ENCODE peak calls at places on chromosomes 12 and 14, in five cellular contexts. T is endothelial cell of umbilical vein, W is prostate gland, Z is stomach, B is GM23338. G is an unnamed sample.

GRCh38 chr14:68199465-68200145 is 380.0 kb downstream of the RAD51B start:
- DNase-seq in Z (peak), W (peak), T (peak), B (peak), G (no peak)

GRCh38 chr14:50658203-50658602 is 9.9 kb downstream of the SAV1 start:
- DNase-seq in Z (peak), T (peak), W (no peak), B (peak), G (no peak)

GRCh38 chr12:51908876-51909592 is 1.7 kb downstream of the ACVRL1 start:
- DNase-seq in B (no peak), T (no peak), Z (no peak), W (no peak), G (no peak)

GRCh38 chr14:35220027-35220676 is 72.0 kb upstream of the PSMA6 start:
- DNase-seq in W (no peak), Z (no peak), B (no peak), T (no peak), G (no peak)

GRCh38 chr12:53255993-53256392 is 12.1 kb upstream of the ESPL1 start:
- DNase-seq in Z (no peak), T (no peak), W (no peak), B (no peak), G (no peak)

GRCh38 chr14:58200480-58200841 is 512 bp downstream of the ACTR10 start:
- DNase-seq in Z (no peak), T (no peak), W (no peak), B (no peak), G (no peak)

GRCh38 chr12:28425531-28425930 is 235.3 kb downstream of the CCDC91 start:
- DNase-seq in T (no peak), W (no peak), B (no peak), Z (no peak), G (no peak)

GRCh38 chr12:130768120-130768519 is 52.0 kb upstream of the RIMBP2 start:
- DNase-seq in W (no peak), Z (no peak), B (no peak), T (no peak), G (no peak)

GRCh38 chr12:70590051-70590450 is 47.2 kb downstream of the PTPRB start:
- DNase-seq in T (peak), B (peak), Z (peak), W (peak), G (peak)

GRCh38 chr14:77459072-77459723 is 1.3 kb downstream of the AHSA1 start:
- DNase-seq in Z (peak), T (peak), W (peak), B (peak), G (peak)

GRCh38 chr12:14893471-14894250 is 8.0 kb upstream of the MGP start:
- DNase-seq in Z (no peak), B (no peak), W (no peak), T (peak), G (no peak)

GRCh38 chr12:58268080-58268479 is 326.7 kb downstream of the ATP23 start:
- DNase-seq in B (no peak), T (peak), Z (no peak), W (no peak), G (no peak)

GRCh38 chr12:42590324-42590934 is 883 bp upstream of the PRICKLE1 start:
- DNase-seq in B (peak), T (peak), Z (no peak), W (no peak), G (peak)

GRCh38 chr12:109777544-109777943 is 55.7 kb downstream of the TRPV4 start:
- DNase-seq in Z (no peak), B (peak), T (peak), W (no peak), G (peak)

GRCh38 chr14:77681196-77682157 is 26.3 kb downstream of the ALKBH1 start:
- DNase-seq in W (peak), Z (peak), B (no peak), T (no peak), G (peak)

GRCh38 chr14:28751467-28752058 is 15.0 kb upstream of the FOXG1 start:
- DNase-seq in T (peak), Z (peak), B (peak), W (no peak), G (no peak)

GRCh38 chr14:76015668-76016067 is 30.1 kb downstream of the IFT43 start:
- DNase-seq in B (no peak), T (no peak), Z (no peak), W (no peak), G (no peak)

GRCh38 chr12:87760943-87761342 is 268.3 kb downstream of the C12orf50 start:
- DNase-seq in B (no peak), W (no peak), Z (no peak), T (no peak), G (no peak)

GRCh38 chr12:55724226-55724939 is 4.2 kb downstream of the RDH5 start:
- DNase-seq in Z (peak), W (peak), T (peak), B (peak), G (peak)

GRCh38 chr12:83985068-83985467 is 927.5 kb downstream of the SLC6A15 start:
- DNase-seq in T (no peak), B (no peak), W (no peak), Z (no peak), G (no peak)

GRCh38 chr14:90569606-90570462 is 173.0 kb downstream of the CALM1 start:
- DNase-seq in T (no peak), B (no peak), W (no peak), Z (no peak), G (no peak)

GRCh38 chr12:76470028-76470939 is 89.3 kb downstream of the OSBPL8 start:
- DNase-seq in T (peak), Z (no peak), B (no peak), W (no peak), G (no peak)

GRCh38 chr12:15201456-15201855 is 19.8 kb downstream of the RERG start:
- DNase-seq in W (no peak), T (no peak), Z (no peak), B (no peak), G (no peak)

GRCh38 chr14:91835197-91835919 is 32.0 kb downstream of the TC2N start:
- DNase-seq in W (peak), T (no peak), B (peak), Z (peak), G (peak)

GRCh38 chr12:109666068-109666467 is 47.6 kb upstream of the FAM222A start:
- DNase-seq in W (no peak), Z (no peak), B (no peak), T (no peak), G (no peak)

GRCh38 chr14:93924592-93925355 is 2.4 kb upstream of the FAM181A start:
- DNase-seq in T (no peak), Z (no peak), B (no peak), W (no peak), G (no peak)

DNA sequence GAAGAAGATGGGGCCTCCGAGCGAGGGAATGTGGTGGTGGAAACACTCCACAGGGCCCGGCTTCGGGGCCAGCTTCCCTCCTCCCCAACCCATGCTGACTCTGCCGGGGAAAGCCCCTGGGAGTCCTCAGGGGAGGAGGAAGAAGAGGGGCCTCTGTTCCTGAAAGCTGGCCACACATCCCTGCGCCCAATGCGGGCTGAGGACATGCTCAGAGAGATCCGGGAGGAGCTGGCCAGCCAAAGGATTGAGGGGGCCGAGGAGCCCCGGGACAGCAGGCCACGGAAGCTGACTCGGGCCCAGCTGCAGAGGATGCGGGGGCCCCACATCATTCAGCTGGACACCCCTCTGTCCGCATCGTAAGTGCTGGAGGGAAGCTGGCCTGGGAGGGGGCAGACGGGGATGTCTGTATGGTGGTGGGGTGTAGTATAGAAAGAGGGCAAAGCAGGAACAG is 14.3 kb downstream of the TNFRSF1A start:
- DNase-seq in B (no peak), Z (no peak), T (no peak), W (no peak), G (no peak)
- TF ChIP-seq POLR2AphosphoS5 in B (no peak), Z (no peak), T (no peak), W (no peak), G (no peak)

DNA sequence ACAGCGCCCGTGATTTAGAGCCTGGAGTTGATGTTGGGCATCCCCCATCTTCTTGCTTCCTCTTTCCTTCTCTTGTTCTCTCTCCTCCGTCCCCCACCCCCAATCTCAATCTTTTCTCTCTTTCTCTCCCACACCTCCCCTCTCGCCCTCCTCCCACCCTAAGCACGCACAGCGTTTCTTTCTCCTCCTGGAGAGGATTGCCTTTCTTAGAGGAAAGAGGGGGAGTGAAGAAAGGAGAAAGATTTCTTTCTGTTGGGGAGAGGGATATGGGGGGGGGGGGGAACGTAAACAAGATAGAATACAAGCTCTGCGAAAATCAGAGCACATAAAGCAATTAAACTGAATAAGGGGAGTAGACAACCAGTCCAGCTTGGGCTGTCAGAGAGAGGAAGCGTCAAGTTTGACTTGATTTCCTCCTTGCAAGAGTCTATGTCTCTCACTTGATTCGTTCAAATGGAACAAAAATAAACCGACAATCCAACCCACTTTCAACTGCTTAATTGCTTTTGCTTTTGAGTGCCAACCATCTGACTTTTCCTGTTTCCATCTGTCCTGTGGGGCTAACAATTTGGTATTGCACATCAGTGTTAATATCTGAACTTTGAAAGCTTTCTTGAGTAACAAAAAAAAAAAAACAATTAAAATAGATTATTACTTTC is 852 bp downstream of the SYT1 start:
- DNase-seq in W (no peak), B (peak), T (no peak), Z (no peak), G (no peak)
- H3K4me3 ChIP-seq in W (peak), B (peak), T (peak), Z (peak), G (no peak)

GRCh38 chr12:49874142-49874897 is 29.4 kb downstream of the FAIM2 start:
- DNase-seq in Z (no peak), T (no peak), W (no peak), B (no peak), G (no peak)

GRCh38 chr12:49873361-49873934 is 30.3 kb downstream of the FAIM2 start:
- DNase-seq in W (no peak), T (no peak), B (no peak), Z (peak), G (no peak)

GRCh38 chr12:49871263-49871561 is 28.3 kb upstream of the BCDIN3D start:
- DNase-seq in B (no peak), Z (no peak), T (no peak), W (no peak), G (no peak)

GRCh38 chr12:49872381-49872780 is 29.5 kb upstream of the BCDIN3D start:
- DNase-seq in B (no peak), T (no peak), Z (no peak), W (no peak), G (no peak)

DNA sequence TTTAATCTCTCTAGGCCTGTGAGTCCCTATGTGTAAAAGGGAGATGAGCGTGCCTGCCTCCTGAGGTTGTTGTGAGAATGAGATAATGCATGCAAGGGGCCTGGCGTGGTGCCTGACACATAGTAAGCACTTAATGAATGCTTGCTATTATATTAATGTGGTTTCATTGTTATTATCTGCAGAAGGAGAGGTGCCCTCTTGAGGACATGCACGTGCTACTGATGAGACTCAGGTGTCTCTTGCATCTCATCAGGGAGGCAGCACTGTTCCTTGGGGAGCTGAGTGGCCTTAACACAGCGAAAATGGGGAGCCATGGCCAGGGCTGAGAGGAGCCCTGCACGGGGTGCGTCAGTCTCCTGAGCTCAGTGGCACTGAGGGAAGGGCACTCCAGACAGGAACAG is 29.9 kb upstream of the BCDIN3D start:
- DNase-seq in T (no peak), W (no peak), B (no peak), Z (no peak), G (no peak)
- H3K27ac ChIP-seq in T (no peak), W (no peak), B (no peak), Z (no peak), G (no peak)

DNA sequence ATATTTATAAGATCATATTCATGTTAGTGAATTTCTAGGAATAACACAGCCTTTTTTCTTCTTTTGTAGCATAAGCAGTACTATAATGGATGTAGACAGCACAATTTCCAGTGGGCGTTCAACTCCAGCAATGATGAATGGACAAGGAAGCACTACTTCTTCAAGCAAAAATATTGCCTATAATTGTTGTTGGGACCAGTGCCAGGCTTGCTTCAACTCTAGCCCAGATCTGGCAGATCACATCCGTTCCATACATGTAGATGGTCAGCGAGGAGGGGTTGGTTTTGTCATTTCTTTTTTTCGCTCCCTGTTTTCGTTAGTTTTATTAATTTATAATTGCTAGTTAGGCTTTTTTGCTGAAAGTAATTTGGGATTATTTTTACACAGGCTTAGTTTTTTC is 23.1 kb downstream of the AEBP2 start:
- DNase-seq in T (peak), W (no peak), B (no peak), Z (no peak), G (no peak)
- TF ChIP-seq POLR2AphosphoS5 in T (no peak), W (no peak), B (no peak), Z (no peak), G (no peak)

GRCh38 chr14:104278214-104278534 is 139.8 kb downstream of the KIF26A start:
- DNase-seq in T (no peak), W (no peak), B (no peak), Z (peak), G (no peak)
- H3K4me3 ChIP-seq in T (no peak), W (no peak), B (no peak), Z (no peak), G (no peak)

G was measured in transverse colon.